ENCODE peak calls at places on chromosomes 2 and 18, in eight cellular contexts. T, A, G, I, J, Z, X and N are unnamed samples.

GRCh38 chr2:205835251-205835900 is 153.1 kb downstream of the NRP2 start:
- DNase-seq in X (no peak), I (no peak), T (no peak), Z (no peak), A (no peak), G (no peak), J (no peak), N (no peak)

GRCh38 chr2:134446431-134447091 is 192.7 kb downstream of the MGAT5 start:
- DNase-seq in G (peak; percentile 90), A (no peak), T (no peak), I (no peak), X (no peak), Z (no peak), J (no peak), N (no peak)

GRCh38 chr2:160694631-160695030 is 201.0 kb upstream of the RBMS1 start:
- DNase-seq in G (no peak), Z (no peak), A (no peak), I (no peak), T (no peak), X (no peak), J (no peak), N (no peak)

GRCh38 chr2:241003047-241003360 is 4.6 kb downstream of the SNED1 start:
- DNase-seq in I (no peak), X (no peak), G (no peak), A (no peak), J (no peak), T (no peak), Z (no peak), N (no peak)

GRCh38 chr2:29117636-29118303 is 2.6 kb downstream of the CLIP4 start:
- DNase-seq in Z (no peak), I (no peak), G (peak; percentile 83), X (no peak), T (no peak), J (no peak), A (no peak), N (no peak)

GRCh38 chr18:59500765-59501164 is 141.7 kb upstream of the LMAN1 start:
- DNase-seq in I (no peak), J (no peak), A (no peak), T (no peak), X (no peak), Z (no peak), G (no peak), N (no peak)

GRCh38 chr18:79133724-79134123 is 64.5 kb downstream of the ATP9B start:
- DNase-seq in I (no peak), G (no peak), T (no peak), Z (peak; percentile 22), J (no peak), X (no peak), A (no peak), N (no peak)

GRCh38 chr2:232420463-232421188 is 14.0 kb downstream of the ALPG start:
- DNase-seq in I (no peak), A (no peak), Z (no peak), X (peak; percentile 85), G (no peak), T (no peak), J (no peak), N (no peak)

GRCh38 chr18:32372381-32373061 is 98.2 kb downstream of the GAREM1 start:
- DNase-seq in X (no peak), G (no peak), J (no peak), I (peak; percentile 74), T (peak; percentile 65), A (no peak), Z (no peak), N (no peak)

GRCh38 chr18:34224423-34225217 is at the start of gene NOL4:
- DNase-seq in I (peak; percentile 48), Z (no peak), A (peak; percentile 67), J (no peak), G (peak; percentile 19), T (no peak), X (peak; percentile 99), N (peak; percentile 80)

GRCh38 chr2:98899041-98899702 is 36.9 kb downstream of the CRACDL start:
- DNase-seq in X (no peak), I (peak; percentile 64), A (peak; percentile 28), G (no peak), Z (no peak), T (no peak), J (no peak), N (no peak)

GRCh38 chr18:62576858-62577512 is 54.2 kb downstream of the ZCCHC2 start:
- DNase-seq in T (no peak), A (no peak), J (no peak), G (no peak), X (no peak), I (no peak), Z (no peak), N (no peak)

GRCh38 chr18:76592981-76593381 is 97.9 kb upstream of the ZNF516 start:
- DNase-seq in I (no peak), X (peak; percentile 15), Z (no peak), T (no peak), A (no peak), J (no peak), G (no peak), N (no peak)

GRCh38 chr18:69718912-69719547 is 228.6 kb downstream of the CD226 start:
- DNase-seq in J (no peak), I (no peak), A (no peak), G (no peak), T (no peak), X (no peak), Z (no peak), N (no peak)

GRCh38 chr2:54671875-54672586 is 51.4 kb upstream of the EML6 start:
- DNase-seq in Z (no peak), J (no peak), T (no peak), A (no peak), G (no peak), I (no peak), X (no peak), N (no peak)

GRCh38 chr18:21004721-21005120 is 106.9 kb downstream of the ROCK1 start:
- DNase-seq in J (no peak), G (peak; percentile 42), I (no peak), X (no peak), A (no peak), T (peak; percentile 16), Z (no peak), N (no peak)

GRCh38 chr2:633371-633770 is 43.8 kb downstream of the TMEM18 start:
- DNase-seq in I (peak; percentile 10), X (no peak), A (no peak), G (no peak), T (no peak), Z (no peak), J (no peak), N (no peak)

GRCh38 chr2:137929504-137929886 is 34.8 kb upstream of the HNMT start:
- DNase-seq in T (no peak), I (no peak), G (no peak), Z (no peak), X (no peak), J (no peak), A (no peak), N (no peak)

GRCh38 chr2:151189125-151189524 is 72.5 kb downstream of the RBM43 start:
- DNase-seq in J (no peak), I (no peak), T (no peak), A (no peak), Z (no peak), X (no peak), G (no peak), N (no peak)

GRCh38 chr2:36777788-36778187 is 81.3 kb downstream of the VIT start:
- DNase-seq in X (no peak), I (no peak), J (no peak), Z (no peak), G (no peak), A (no peak), T (no peak), N (no peak)
- TF ChIP-seq CTCF in X (no peak), I (no peak), J (no peak), Z (no peak), G (no peak), A (no peak), T (no peak), N (no peak)

GRCh38 chr2:171789956-171790355 is 102.7 kb downstream of the DYNC1I2 start:
- DNase-seq in I (no peak), T (no peak), J (no peak), A (no peak), G (no peak), Z (no peak), X (no peak), N (no peak)

GRCh38 chr2:171792157-171792556 is 101.9 kb downstream of the SLC25A12 start:
- DNase-seq in G (no peak), Z (no peak), A (no peak), J (no peak), T (no peak), I (no peak), X (no peak), N (no peak)

GRCh38 chr2:171785450-171785849 is 98.2 kb downstream of the DYNC1I2 start:
- DNase-seq in A (no peak), J (no peak), G (no peak), T (no peak), X (no peak), Z (no peak), I (no peak), N (no peak)

GRCh38 chr2:171788316-171788993 is 101.2 kb downstream of the DYNC1I2 start:
- DNase-seq in G (peak; percentile 20), X (no peak), A (no peak), J (no peak), Z (no peak), I (no peak), T (no peak), N (no peak)

GRCh38 chr2:171787333-171788072 is 100.2 kb downstream of the DYNC1I2 start:
- DNase-seq in X (peak; percentile 60), J (no peak), A (no peak), I (no peak), T (no peak), Z (no peak), G (no peak), N (no peak)
- TF ChIP-seq CTCF in X (peak; percentile 40), J (no peak), A (no peak), I (no peak), T (no peak), Z (no peak), G (no peak), N (no peak)

DNA sequence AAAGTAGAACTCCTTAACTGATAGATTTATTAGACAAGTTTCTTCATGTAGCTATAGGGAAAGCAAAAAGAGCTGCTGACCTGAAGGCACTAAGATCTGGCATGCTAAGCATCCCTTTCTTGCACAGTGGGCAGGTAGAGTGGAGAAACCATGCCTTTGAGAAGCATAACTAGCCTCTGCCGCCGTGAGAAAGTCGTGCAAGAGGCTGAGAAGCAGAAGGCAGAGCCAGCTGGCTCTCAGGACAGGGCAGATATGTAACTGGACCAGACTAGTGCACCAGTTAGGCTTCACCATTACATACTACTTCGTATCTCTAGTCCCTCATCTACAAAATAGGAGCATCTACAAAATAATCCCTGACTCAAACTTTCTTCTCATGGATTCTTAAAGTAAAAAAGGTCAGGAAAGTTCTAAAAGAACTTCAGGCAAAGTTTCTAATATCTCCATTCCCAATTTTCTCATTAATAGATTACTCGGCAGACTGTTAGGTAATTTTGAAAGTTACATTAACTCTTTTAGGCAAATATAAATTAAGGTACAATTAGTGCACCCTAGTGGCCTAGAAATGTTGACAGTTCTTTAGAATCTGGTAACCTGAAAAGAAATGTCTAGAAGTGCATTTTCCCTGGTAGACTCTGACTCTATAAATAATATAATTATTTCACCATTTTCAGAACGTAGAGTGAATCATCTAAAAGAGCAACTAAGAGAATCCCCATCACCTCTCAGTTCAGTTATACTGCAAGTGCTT is 10.3 kb downstream of the ERBB4 start:
- DNase-seq in A (no peak), X (no peak), Z (no peak), J (no peak), G (no peak), I (no peak), T (no peak), N (no peak)
- TF ChIP-seq CTCF in A (no peak), X (peak; percentile 37), Z (peak; percentile 7), J (no peak), G (peak; percentile 1), I (no peak), T (no peak), N (no peak)

GRCh38 chr2:5121677-5122076 is 570.5 kb upstream of the SOX11 start:
- DNase-seq in T (no peak), J (no peak), A (no peak), X (peak; percentile 57), G (no peak), I (no peak), Z (no peak), N (no peak)
- TF ChIP-seq CTCF in T (no peak), J (no peak), A (no peak), X (peak; percentile 39), G (no peak), I (no peak), Z (no peak), N (no peak)